ENCODE peak calls at places on chromosomes 16 and 17, in four cellular contexts. I, B, T and C are unnamed samples.

GRCh38 chr16:86038923-86039310 is 140.0 kb downstream of the IRF8 start:
- DNase-seq in I (no peak), B (no peak), T (no peak), C (no peak)

GRCh38 chr17:68776451-68776850 is 175.3 kb upstream of the FAM20A start:
- DNase-seq in I (peak; percentile 49), B (no peak), T (no peak), C (no peak)

GRCh38 chr16:22770866-22771265 is 43.1 kb upstream of the HS3ST2 start:
- DNase-seq in I (no peak), B (no peak), T (no peak), C (no peak)

GRCh38 chr17:79389896-79390295 is 221.0 kb downstream of the RBFOX3 start:
- DNase-seq in I (no peak), B (no peak), T (no peak), C (no peak)

GRCh38 chr17:42598905-42599304 is 10.3 kb downstream of the RETREG3 start:
- DNase-seq in I (no peak), B (no peak), T (no peak), C (no peak)

GRCh38 chr17:67050066-67050465 is 5.7 kb downstream of the CACNG1 start:
- DNase-seq in I (no peak), B (no peak), T (no peak), C (no peak)

GRCh38 chr16:82433042-82433441 is 193.7 kb upstream of the CDH13 start:
- DNase-seq in I (no peak), B (no peak), T (no peak), C (no peak)

GRCh38 chr17:40209404-40210093 is 9.6 kb upstream of the WIPF2 start:
- DNase-seq in I (peak; percentile 23), B (no peak), T (peak; percentile 71), C (no peak)

GRCh38 chr17:32222621-32223020 is 43.0 kb upstream of the RHBDL3 start:
- DNase-seq in I (peak; percentile 28), B (no peak), T (no peak), C (no peak)

GRCh38 chr17:10126554-10127493 is 71.6 kb downstream of the GAS7 start:
- DNase-seq in I (peak; percentile 82), B (no peak), T (no peak), C (no peak)

GRCh38 chr17:1638171-1638583 is 7.4 kb downstream of the SCARF1 start:
- DNase-seq in I (no peak), B (no peak), T (no peak), C (no peak)

GRCh38 chr17:39576187-39576586 is 31.5 kb downstream of the NEUROD2 start:
- DNase-seq in I (no peak), B (no peak), T (no peak), C (no peak)

GRCh38 chr16:11325404-11326083 is 19.7 kb upstream of the RMI2 start:
- DNase-seq in I (no peak), B (no peak), T (no peak), C (no peak)

GRCh38 chr17:68054296-68054900 is 18.9 kb downstream of the KPNA2 start:
- DNase-seq in I (peak; percentile 71), B (peak; percentile 64), T (peak; percentile 46), C (no peak)

GRCh38 chr17:47802341-47803022 is 19.1 kb downstream of the OSBPL7 start:
- DNase-seq in I (peak; percentile 75), B (peak; percentile 76), T (peak; percentile 2), C (peak; percentile 24)

GRCh38 chr17:52147872-52148271 is 10.6 kb downstream of the CA10 start:
- DNase-seq in I (peak; percentile 7), B (no peak), T (no peak), C (no peak)

GRCh38 chr17:63984651-63985386 is 12.1 kb upstream of the SCN4A start:
- DNase-seq in I (peak; percentile 94), B (no peak), T (peak; percentile 85), C (no peak)

GRCh38 chr17:61299517-61300513 is 99.8 kb upstream of the TBX2 start:
- DNase-seq in I (no peak), B (no peak), T (no peak), C (no peak)

GRCh38 chr17:61294286-61294685 is 105.4 kb upstream of the TBX2 start:
- DNase-seq in I (no peak), B (no peak), T (no peak), C (no peak)

GRCh38 chr17:61296058-61296457 is 103.6 kb upstream of the TBX2 start:
- DNase-seq in I (no peak), B (no peak), T (no peak), C (no peak)

GRCh38 chr17:61291457-61292311 is 108.0 kb upstream of the TBX2 start:
- DNase-seq in I (no peak), B (no peak), T (no peak), C (no peak)

GRCh38 chr17:61294777-61295176 is 104.9 kb upstream of the TBX2 start:
- DNase-seq in I (peak; percentile 49), B (no peak), T (no peak), C (no peak)
- TF ChIP-seq CTCF in I (no peak), B (no peak), T (no peak), C (no peak)

GRCh38 chr16:87953308-87954208 is 2.3 kb downstream of the BANP start:
- DNase-seq in I (no peak), B (no peak), T (no peak), C (no peak)

GRCh38 chr16:87952751-87953150 is 1.5 kb downstream of the BANP start:
- DNase-seq in I (no peak), B (no peak), T (no peak), C (no peak)

GRCh38 chr16:87950765-87951549 is at the start of gene BANP:
- DNase-seq in I (peak; percentile 99), B (peak; percentile 99), T (peak; percentile 94), C (peak; percentile 100)

GRCh38 chr16:87954361-87954760 is 3.1 kb downstream of the BANP start:
- DNase-seq in I (no peak), B (no peak), T (no peak), C (no peak)

GRCh38 chr16:87951550-87952538 is 610 bp downstream of the BANP start:
- DNase-seq in I (no peak), B (no peak), T (no peak), C (no peak)
- TF ChIP-seq CTCF in I (peak; percentile 41), B (no peak), T (peak; percentile 31), C (no peak)

DNA sequence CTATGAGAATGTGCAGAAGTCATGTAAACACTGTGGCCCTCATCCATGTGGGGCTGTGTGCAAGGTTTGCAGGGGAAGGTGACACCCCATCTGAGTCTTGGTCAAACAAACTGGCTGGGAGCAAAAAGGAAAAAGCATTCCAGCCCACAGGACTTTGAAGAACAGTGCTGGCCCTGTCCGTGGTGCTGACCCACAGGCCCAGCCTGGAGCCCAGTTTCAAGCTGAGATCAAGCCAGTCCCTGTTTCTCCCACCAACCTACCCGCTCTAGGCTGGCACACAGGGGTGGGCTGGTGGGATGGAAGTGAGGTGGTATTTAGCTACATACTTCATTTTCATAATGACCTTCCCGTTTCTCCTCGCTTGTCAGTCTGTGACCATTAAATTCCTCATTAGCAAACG is 12.7 kb upstream of the RPL38 start:
- DNase-seq in I (no peak), B (no peak), T (no peak), C (no peak)
- TF ChIP-seq CTCF in I (no peak), B (no peak), T (no peak), C (no peak)

DNA sequence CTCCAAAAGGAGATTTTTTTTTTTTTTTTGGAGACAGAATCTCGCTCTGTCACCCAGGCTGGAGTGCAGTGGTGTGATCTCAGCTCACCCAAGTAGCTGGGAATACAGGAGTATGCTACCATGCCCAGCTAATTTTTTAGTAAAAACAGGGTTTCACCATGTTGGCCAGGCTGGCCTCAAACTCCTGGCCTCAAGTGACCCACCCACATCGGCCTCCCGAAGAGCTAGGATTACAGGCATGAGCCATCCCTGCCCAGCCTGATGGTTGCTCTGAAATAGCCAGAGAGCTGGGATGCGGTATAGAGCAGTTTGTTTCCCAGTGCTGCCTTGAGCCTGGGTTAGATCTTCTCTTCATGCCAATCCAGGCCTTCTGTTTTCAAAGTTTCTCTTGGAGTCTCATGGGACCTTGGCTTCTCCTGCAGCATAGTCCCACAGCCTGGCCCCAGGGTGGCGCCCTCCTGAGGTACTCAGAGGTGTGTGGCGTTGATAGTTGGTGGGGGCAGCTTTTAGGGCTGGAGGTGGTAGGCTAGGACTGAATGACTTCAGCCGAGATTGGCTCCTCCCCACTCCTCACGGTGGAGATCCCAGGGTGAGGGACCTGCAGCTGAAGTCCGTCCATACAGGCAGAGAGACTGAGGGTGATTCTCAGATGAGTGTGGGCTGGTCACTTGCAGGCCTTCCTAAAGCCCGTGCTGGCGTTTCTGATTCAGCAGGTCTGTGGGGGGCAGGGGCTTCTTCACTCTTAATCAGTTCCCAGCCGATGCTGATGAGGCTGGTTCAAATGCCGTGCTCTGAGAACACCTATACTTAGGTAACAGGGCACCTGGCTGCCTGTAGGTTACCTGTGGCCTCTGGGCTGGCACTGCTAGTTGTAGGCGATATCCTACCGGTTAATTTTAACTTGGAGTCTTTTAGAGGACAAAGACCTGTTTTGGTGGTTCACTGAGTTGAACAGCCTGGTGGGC is 52.0 kb downstream of the TNFRSF13B start:
- DNase-seq in I (no peak), B (peak; percentile 65), T (no peak), C (no peak)
- TF ChIP-seq CTCF in I (no peak), B (no peak), T (no peak), C (no peak)

GRCh38 chr16:9364721-9365693 is 273.6 kb downstream of the HAPSTR1 start:
- DNase-seq in I (no peak), B (peak; percentile 84), T (no peak), C (no peak)
- TF ChIP-seq CTCF in I (no peak), B (no peak), T (no peak), C (no peak)